ENCODE peak calls at places on chromosomes 7 and 10, in seven cellular contexts. One of them, this sample, is unnamed.

GRCh38 chr10:27244976-27245375 is 4.4 kb upstream of the ACBD5 start:
- DNase-seq in upper lobe of right lung: no peak
- DNase-seq in HCT116: no peak
- DNase-seq in cardiac fibroblast: no peak
- DNase-seq in GM12865: no peak
- DNase-seq in endothelial cell: no peak
- DNase-seq in H9: no peak
- DNase-seq in this sample: no peak

GRCh38 chr7:29480456-29480855 is 83.2 kb upstream of the PRR15 start:
- DNase-seq in upper lobe of right lung: no peak
- DNase-seq in HCT116: no peak
- DNase-seq in cardiac fibroblast: no peak
- DNase-seq in GM12865: no peak
- DNase-seq in endothelial cell: no peak
- DNase-seq in H9: no peak
- DNase-seq in this sample: no peak

GRCh38 chr7:134845461-134845860 is 66.0 kb downstream of the CALD1 start:
- DNase-seq in upper lobe of right lung: no peak
- DNase-seq in HCT116: peak
- DNase-seq in cardiac fibroblast: peak
- DNase-seq in GM12865: peak
- DNase-seq in endothelial cell: no peak
- DNase-seq in H9: no peak
- DNase-seq in this sample: no peak

GRCh38 chr7:43195768-43196167 is 83.3 kb downstream of the HECW1 start:
- DNase-seq in upper lobe of right lung: no peak
- DNase-seq in HCT116: no peak
- DNase-seq in cardiac fibroblast: no peak
- DNase-seq in GM12865: no peak
- DNase-seq in endothelial cell: no peak
- DNase-seq in H9: no peak
- DNase-seq in this sample: no peak

GRCh38 chr7:139937685-139938084 is 108.6 kb downstream of the TBXAS1 start:
- DNase-seq in upper lobe of right lung: no peak
- DNase-seq in HCT116: no peak
- DNase-seq in cardiac fibroblast: no peak
- DNase-seq in GM12865: no peak
- DNase-seq in endothelial cell: peak
- DNase-seq in H9: no peak
- DNase-seq in this sample: no peak

GRCh38 chr7:127943541-127944521 is 87.4 kb downstream of the LRRC4 start:
- DNase-seq in upper lobe of right lung: no peak
- DNase-seq in HCT116: no peak
- DNase-seq in cardiac fibroblast: peak
- DNase-seq in GM12865: no peak
- DNase-seq in endothelial cell: no peak
- DNase-seq in H9: no peak
- DNase-seq in this sample: no peak

GRCh38 chr7:121083790-121084251 is 95.3 kb downstream of the CPED1 start:
- DNase-seq in upper lobe of right lung: no peak
- DNase-seq in HCT116: no peak
- DNase-seq in cardiac fibroblast: peak
- DNase-seq in GM12865: no peak
- DNase-seq in endothelial cell: no peak
- DNase-seq in H9: no peak
- DNase-seq in this sample: no peak

GRCh38 chr7:158814637-158815036 is 14.7 kb downstream of the ESYT2 start:
- DNase-seq in upper lobe of right lung: no peak
- DNase-seq in HCT116: no peak
- DNase-seq in cardiac fibroblast: peak
- DNase-seq in GM12865: no peak
- DNase-seq in endothelial cell: no peak
- DNase-seq in H9: no peak
- DNase-seq in this sample: no peak

GRCh38 chr7:77403957-77404356 is 12.2 kb downstream of the GSAP start:
- DNase-seq in upper lobe of right lung: peak
- DNase-seq in HCT116: no peak
- DNase-seq in cardiac fibroblast: no peak
- DNase-seq in GM12865: no peak
- DNase-seq in endothelial cell: no peak
- DNase-seq in H9: no peak
- DNase-seq in this sample: no peak

GRCh38 chr10:819816-820215 is 111.7 kb downstream of the LARP4B start:
- DNase-seq in upper lobe of right lung: no peak
- DNase-seq in HCT116: no peak
- DNase-seq in cardiac fibroblast: no peak
- DNase-seq in GM12865: no peak
- DNase-seq in endothelial cell: no peak
- DNase-seq in H9: no peak
- DNase-seq in this sample: no peak

GRCh38 chr10:131560726-131561390 is 249.3 kb upstream of the TCERG1L start:
- DNase-seq in upper lobe of right lung: no peak
- DNase-seq in HCT116: no peak
- DNase-seq in cardiac fibroblast: no peak
- DNase-seq in GM12865: no peak
- DNase-seq in endothelial cell: no peak
- DNase-seq in H9: no peak
- DNase-seq in this sample: no peak

GRCh38 chr10:89916481-89916880 is 215.1 kb downstream of the KIF20B start:
- DNase-seq in upper lobe of right lung: no peak
- DNase-seq in HCT116: no peak
- DNase-seq in cardiac fibroblast: peak
- DNase-seq in GM12865: no peak
- DNase-seq in endothelial cell: no peak
- DNase-seq in H9: no peak
- DNase-seq in this sample: no peak

GRCh38 chr10:117638664-117639200 is 96.2 kb downstream of the EMX2 start:
- DNase-seq in upper lobe of right lung: no peak
- DNase-seq in HCT116: no peak
- DNase-seq in cardiac fibroblast: no peak
- DNase-seq in GM12865: no peak
- DNase-seq in endothelial cell: no peak
- DNase-seq in H9: no peak
- DNase-seq in this sample: no peak

GRCh38 chr10:47244560-47245500 is 55.2 kb upstream of the GDF10 start:
- DNase-seq in upper lobe of right lung: no peak
- DNase-seq in HCT116: no peak
- DNase-seq in cardiac fibroblast: no peak
- DNase-seq in GM12865: no peak
- DNase-seq in endothelial cell: no peak
- DNase-seq in H9: peak
- DNase-seq in this sample: no peak

GRCh38 chr10:93319855-93320254 is 162.3 kb downstream of the MYOF start:
- DNase-seq in upper lobe of right lung: no peak
- DNase-seq in HCT116: no peak
- DNase-seq in cardiac fibroblast: no peak
- DNase-seq in GM12865: no peak
- DNase-seq in endothelial cell: no peak
- DNase-seq in H9: no peak
- DNase-seq in this sample: no peak

GRCh38 chr7:64625114-64626082 is 40.5 kb upstream of the ZNF107 start:
- DNase-seq in upper lobe of right lung: no peak
- DNase-seq in HCT116: no peak
- DNase-seq in cardiac fibroblast: peak
- DNase-seq in GM12865: peak
- DNase-seq in endothelial cell: no peak
- DNase-seq in H9: no peak
- DNase-seq in this sample: no peak

GRCh38 chr10:18216482-18216881 is 76.3 kb downstream of the CACNB2 start:
- DNase-seq in upper lobe of right lung: no peak
- DNase-seq in HCT116: no peak
- DNase-seq in cardiac fibroblast: peak
- DNase-seq in GM12865: peak
- DNase-seq in endothelial cell: no peak
- DNase-seq in H9: no peak
- DNase-seq in this sample: no peak

GRCh38 chr10:20890009-20890408 is 7.1 kb downstream of the NEBL start:
- DNase-seq in upper lobe of right lung: no peak
- DNase-seq in HCT116: no peak
- DNase-seq in cardiac fibroblast: peak
- DNase-seq in GM12865: no peak
- DNase-seq in endothelial cell: no peak
- DNase-seq in H9: no peak
- DNase-seq in this sample: no peak

GRCh38 chr7:22723642-22724041 is 3.4 kb upstream of the IL6 start:
- DNase-seq in upper lobe of right lung: no peak
- DNase-seq in HCT116: no peak
- DNase-seq in cardiac fibroblast: peak
- DNase-seq in GM12865: no peak
- DNase-seq in endothelial cell: no peak
- DNase-seq in H9: no peak
- DNase-seq in this sample: no peak

GRCh38 chr7:104156842-104157277 is 51.0 kb downstream of the ORC5 start:
- DNase-seq in upper lobe of right lung: no peak
- DNase-seq in HCT116: peak
- DNase-seq in cardiac fibroblast: peak
- DNase-seq in GM12865: peak
- DNase-seq in endothelial cell: no peak
- DNase-seq in H9: no peak
- DNase-seq in this sample: no peak

GRCh38 chr7:31432831-31433340 is 81.0 kb upstream of the ITPRID1 start:
- DNase-seq in upper lobe of right lung: no peak
- DNase-seq in HCT116: no peak
- DNase-seq in cardiac fibroblast: peak
- DNase-seq in GM12865: no peak
- DNase-seq in endothelial cell: no peak
- DNase-seq in H9: no peak
- DNase-seq in this sample: no peak

GRCh38 chr10:122515588-122516231 is 44.8 kb upstream of the DMBT1 start:
- DNase-seq in upper lobe of right lung: no peak
- DNase-seq in HCT116: no peak
- DNase-seq in cardiac fibroblast: peak
- DNase-seq in GM12865: peak
- DNase-seq in endothelial cell: no peak
- DNase-seq in H9: no peak
- DNase-seq in this sample: no peak

DNA sequence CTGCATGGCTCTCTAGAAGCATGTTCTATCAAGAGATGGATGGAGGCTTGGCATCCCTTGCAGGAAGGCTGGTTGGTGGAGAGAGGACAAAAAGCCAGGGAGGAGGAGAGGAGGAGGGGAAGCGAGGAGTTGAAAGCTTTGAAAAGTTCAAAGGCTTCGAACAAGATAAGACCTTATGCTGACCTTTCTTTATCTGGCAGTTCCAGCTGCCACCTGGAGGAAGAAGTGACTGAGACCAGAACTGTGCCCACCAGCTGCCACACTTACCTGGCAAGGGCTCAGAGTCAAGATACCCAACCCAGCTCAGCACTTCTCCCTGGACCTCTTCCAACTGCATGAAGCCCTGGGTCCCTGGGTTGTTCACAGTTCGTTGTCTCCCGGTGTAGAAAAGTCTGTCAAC is 14.8 kb downstream of the CCL24 start:
- DNase-seq in upper lobe of right lung: no peak
- DNase-seq in HCT116: no peak
- DNase-seq in cardiac fibroblast: no peak
- DNase-seq in GM12865: peak
- DNase-seq in endothelial cell: no peak
- DNase-seq in H9: no peak
- DNase-seq in this sample: no peak
- TF ChIP-seq CTCF in upper lobe of right lung: no peak
- TF ChIP-seq CTCF in HCT116: no peak
- TF ChIP-seq CTCF in cardiac fibroblast: no peak
- TF ChIP-seq CTCF in GM12865: no peak
- TF ChIP-seq CTCF in endothelial cell: no peak
- TF ChIP-seq CTCF in H9: no peak
- TF ChIP-seq CTCF in this sample: no peak

GRCh38 chr7:108261560-108262255 is 131.5 kb upstream of the LAMB4 start:
- DNase-seq in upper lobe of right lung: no peak
- DNase-seq in HCT116: no peak
- DNase-seq in cardiac fibroblast: no peak
- DNase-seq in GM12865: no peak
- DNase-seq in endothelial cell: no peak
- DNase-seq in H9: no peak
- DNase-seq in this sample: no peak
- TF ChIP-seq CTCF in upper lobe of right lung: no peak
- TF ChIP-seq CTCF in HCT116: no peak
- TF ChIP-seq CTCF in cardiac fibroblast: no peak
- TF ChIP-seq CTCF in GM12865: no peak
- TF ChIP-seq CTCF in endothelial cell: no peak
- TF ChIP-seq CTCF in H9: no peak
- TF ChIP-seq CTCF in this sample: no peak

DNA sequence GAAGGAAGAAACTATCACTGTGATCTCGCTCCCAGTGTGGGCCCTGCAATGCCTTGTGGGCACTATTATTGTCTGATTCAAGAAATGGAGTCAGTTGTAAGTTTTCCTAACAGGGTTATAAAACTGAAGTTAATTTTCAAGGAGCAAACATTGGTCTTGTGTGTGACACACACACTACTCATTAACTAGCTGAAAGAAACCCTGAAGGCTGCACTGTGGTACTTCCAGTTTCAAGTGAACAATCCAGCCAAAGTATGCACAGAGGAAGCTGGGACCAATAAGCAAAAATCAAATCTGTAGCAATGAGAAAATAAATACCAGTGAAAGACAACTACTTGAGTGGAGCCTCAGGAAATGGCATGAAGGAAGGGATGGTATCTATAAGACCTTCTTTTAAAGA is 506.6 kb upstream of the POT1 start:
- DNase-seq in upper lobe of right lung: no peak
- DNase-seq in HCT116: no peak
- DNase-seq in cardiac fibroblast: no peak
- DNase-seq in GM12865: no peak
- DNase-seq in endothelial cell: no peak
- DNase-seq in H9: no peak
- DNase-seq in this sample: no peak
- TF ChIP-seq CTCF in upper lobe of right lung: no peak
- TF ChIP-seq CTCF in HCT116: no peak
- TF ChIP-seq CTCF in cardiac fibroblast: no peak
- TF ChIP-seq CTCF in GM12865: no peak
- TF ChIP-seq CTCF in endothelial cell: no peak
- TF ChIP-seq CTCF in H9: no peak
- TF ChIP-seq CTCF in this sample: no peak

DNA sequence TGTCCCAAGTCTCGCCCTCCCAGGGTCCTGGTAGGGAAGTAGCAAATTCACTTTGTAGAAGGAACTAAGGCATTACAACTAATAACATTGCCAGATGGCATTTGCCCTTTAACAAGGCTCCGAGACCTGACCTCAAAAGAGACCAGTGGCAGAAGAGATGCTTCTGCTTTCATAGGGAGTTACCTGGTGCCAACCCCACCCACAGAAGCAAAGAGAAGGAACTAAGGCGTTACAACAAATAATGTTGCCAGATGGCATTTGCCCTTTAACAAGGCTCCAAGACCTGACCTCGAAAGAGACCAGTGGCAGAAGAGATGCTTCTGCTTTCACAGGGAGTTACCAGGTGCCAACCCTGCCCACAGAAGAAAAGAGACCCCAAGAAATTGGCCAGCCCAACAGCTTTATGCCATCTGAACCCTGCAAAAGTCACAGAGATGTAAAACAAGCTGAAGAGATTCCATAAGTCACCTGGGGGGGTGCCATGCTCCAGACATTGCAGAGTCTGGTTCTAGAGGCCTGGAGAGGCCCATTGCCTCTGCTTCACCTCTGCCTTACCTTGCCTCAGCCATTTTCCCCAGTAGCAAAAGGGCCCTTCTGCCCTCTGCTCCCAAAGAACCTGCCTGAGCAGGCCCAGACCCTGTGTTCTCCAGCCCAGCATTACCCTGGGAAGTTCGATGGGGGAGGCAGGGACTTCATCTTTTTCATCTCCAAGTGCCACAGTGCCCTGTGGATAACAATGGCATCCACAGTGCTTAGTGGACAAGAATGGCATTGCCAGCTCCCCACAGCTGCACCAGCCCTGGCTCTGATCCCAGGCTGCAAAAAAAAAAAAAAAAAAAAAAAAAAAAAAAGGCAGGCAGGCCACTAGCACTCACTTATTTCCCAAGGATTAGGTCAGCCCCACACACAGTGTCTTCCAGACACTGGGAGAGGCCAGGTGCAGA is 179.5 kb upstream of the PLXNA4 start:
- DNase-seq in upper lobe of right lung: no peak
- DNase-seq in HCT116: no peak
- DNase-seq in cardiac fibroblast: no peak
- DNase-seq in GM12865: no peak
- DNase-seq in endothelial cell: no peak
- DNase-seq in H9: no peak
- DNase-seq in this sample: no peak
- TF ChIP-seq CTCF in upper lobe of right lung: no peak
- TF ChIP-seq CTCF in HCT116: no peak
- TF ChIP-seq CTCF in cardiac fibroblast: no peak
- TF ChIP-seq CTCF in GM12865: no peak
- TF ChIP-seq CTCF in endothelial cell: no peak
- TF ChIP-seq CTCF in H9: no peak
- TF ChIP-seq CTCF in this sample: peak